ENCODE peak calls at places on chromosomes 13 and 19, in ten cellular contexts. P, J, A, U, K, W, T, X, I and C are unnamed samples.
A peak's percentile ranks its signal among the peaks of the same experiment; 100 is the strongest.

GRCh38 chr13:20814224-20814910 is 40.6 kb upstream of the EEF1AKMT1 start:
- DNase-seq in P (peak; percentile 41), J (peak; percentile 96), A (peak; percentile 92), U (peak; percentile 46), K (no peak), W (no peak), T (peak; percentile 60), X (peak; percentile 40), I (peak; percentile 82), C (peak; percentile 65)

GRCh38 chr19:18906605-18907519 is 10.9 kb upstream of the CERS1 start:
- DNase-seq in P (no peak), J (no peak), A (no peak), U (no peak), K (no peak), W (no peak), T (peak; percentile 2), X (no peak), I (no peak), C (no peak)

GRCh38 chr13:107216046-107216715 is 648.2 kb upstream of the ARGLU1 start:
- DNase-seq in P (peak; percentile 6), J (no peak), A (no peak), U (no peak), K (peak; percentile 17), W (peak; percentile 17), T (no peak), X (peak; percentile 36), I (no peak), C (no peak)

GRCh38 chr19:41535029-41535622 is 40.8 kb upstream of the CEACAM21 start:
- DNase-seq in P (peak; percentile 5), J (no peak), A (no peak), U (no peak), K (no peak), W (no peak), T (no peak), X (no peak), I (no peak), C (no peak)

GRCh38 chr13:80379245-80379644 is 38.3 kb upstream of the SPRY2 start:
- DNase-seq in P (peak; percentile 63), J (peak; percentile 43), A (peak; percentile 48), U (peak; percentile 49), K (no peak), W (no peak), T (peak; percentile 14), X (no peak), I (peak; percentile 85), C (no peak)

GRCh38 chr19:33133438-33134031 is 1.6 kb downstream of the WDR88 start:
- DNase-seq in P (no peak), J (no peak), A (no peak), U (peak; percentile 51), K (peak; percentile 51), W (peak; percentile 40), T (no peak), X (peak; percentile 55), I (no peak), C (no peak)

GRCh38 chr19:47786566-47786965 is 8.1 kb downstream of the SELENOW start:
- DNase-seq in P (no peak), J (no peak), A (no peak), U (no peak), K (peak; percentile 49), W (no peak), T (no peak), X (no peak), I (no peak), C (no peak)

GRCh38 chr13:106083620-106084350 is 451.7 kb downstream of the EFNB2 start:
- DNase-seq in P (peak; percentile 71), J (peak; percentile 54), A (peak; percentile 31), U (peak; percentile 19), K (peak; percentile 79), W (peak; percentile 63), T (peak; percentile 49), X (peak; percentile 70), I (peak; percentile 72), C (peak; percentile 25)

GRCh38 chr19:16161848-16162247 is 11.5 kb downstream of the CIB3 start:
- DNase-seq in P (peak; percentile 96), J (peak; percentile 85), A (peak; percentile 69), U (peak; percentile 65), K (no peak), W (no peak), T (no peak), X (no peak), I (peak; percentile 93), C (peak; percentile 56)

GRCh38 chr13:102231486-102231885 is 170.4 kb downstream of the FGF14 start:
- DNase-seq in P (no peak), J (no peak), A (no peak), U (no peak), K (no peak), W (no peak), T (no peak), X (no peak), I (no peak), C (no peak)

GRCh38 chr13:27172495-27172842 is 858 bp upstream of the USP12 start:
- DNase-seq in P (no peak), J (peak; percentile 63), A (no peak), U (peak; percentile 18), K (no peak), W (no peak), T (no peak), X (no peak), I (peak; percentile 43), C (no peak)

GRCh38 chr19:34393629-34394028 is 10.6 kb upstream of the PDCD2L start:
- DNase-seq in P (no peak), J (no peak), A (no peak), U (no peak), K (no peak), W (no peak), T (no peak), X (no peak), I (no peak), C (no peak)

GRCh38 chr13:44132710-44133109 is 240.9 kb upstream of the SERP2 start:
- DNase-seq in P (peak; percentile 64), J (peak; percentile 71), A (peak; percentile 71), U (no peak), K (no peak), W (no peak), T (no peak), X (no peak), I (peak; percentile 53), C (peak; percentile 36)

GRCh38 chr13:96967248-96967745 is 27.0 kb downstream of the OXGR1 start:
- DNase-seq in P (no peak), J (no peak), A (no peak), U (peak; percentile 8), K (peak; percentile 72), W (peak; percentile 11), T (no peak), X (peak; percentile 40), I (peak; percentile 26), C (no peak)

GRCh38 chr13:80334582-80335260 is 6.2 kb downstream of the SPRY2 start:
- DNase-seq in P (peak; percentile 60), J (peak; percentile 43), A (peak; percentile 25), U (no peak), K (no peak), W (no peak), T (no peak), X (no peak), I (peak; percentile 39), C (no peak)

DNA sequence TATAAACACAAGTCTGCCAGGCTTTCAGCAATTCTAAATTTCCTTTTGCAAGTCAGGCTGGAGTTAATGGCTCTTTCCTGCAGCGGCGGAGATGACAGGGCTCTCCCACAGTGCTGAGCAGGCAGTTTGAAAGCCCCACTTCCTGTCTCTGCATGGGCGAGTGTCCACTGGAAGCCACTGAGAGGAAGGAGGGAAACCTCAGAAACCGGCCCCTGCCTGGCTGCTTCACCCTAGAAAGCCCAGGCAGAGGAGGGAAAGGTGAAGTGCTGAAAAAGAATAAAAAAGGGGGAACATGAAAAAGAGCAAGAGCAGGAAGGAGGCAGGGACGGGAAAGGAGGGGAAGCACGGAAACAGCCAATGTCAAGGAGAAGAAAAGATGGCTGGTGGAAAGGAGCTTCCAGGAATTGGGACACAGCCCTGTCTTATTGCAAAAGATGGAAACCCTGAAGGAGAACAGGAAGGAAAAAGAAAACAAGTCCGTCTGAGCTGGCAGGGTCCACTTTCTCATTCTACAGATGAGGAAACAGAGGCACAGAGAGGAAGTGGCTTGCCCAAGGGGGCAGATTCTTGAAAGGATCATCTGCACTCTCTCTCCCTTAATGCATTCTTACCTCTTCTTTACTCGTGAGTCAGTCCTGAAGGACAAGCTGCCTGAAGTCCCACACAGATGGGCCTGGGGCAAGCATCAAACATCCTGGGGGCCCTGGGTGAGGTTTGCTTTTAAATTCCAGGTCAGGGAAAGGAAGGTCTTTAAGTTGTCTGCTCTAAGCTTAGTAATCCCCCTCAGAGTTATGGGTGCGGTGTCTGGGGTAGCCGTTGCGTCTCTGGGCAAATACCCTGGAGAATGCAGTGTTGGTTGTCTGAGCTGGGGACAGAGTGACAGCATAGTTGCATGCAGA is 38.8 kb upstream of the ALOX5AP start:
- DNase-seq in P (no peak), J (peak; percentile 36), A (no peak), U (no peak), K (peak; percentile 25), W (no peak), T (no peak), X (peak; percentile 44), I (no peak), C (no peak)
- H3K4me2 ChIP-seq in P (no peak overlapping the region), J (no peak overlapping the region), A (peak overlapping the region; percentile 78), U (no peak overlapping the region), K (no peak overlapping the region), W (no peak overlapping the region), T (no peak overlapping the region), X (no peak overlapping the region), I (no peak overlapping the region), C (no peak overlapping the region)

GRCh38 chr19:858868-859843 is at the start of gene CFD:
- DNase-seq in P (no peak), J (no peak), A (no peak), U (no peak), K (no peak), W (no peak), T (no peak), X (no peak), I (no peak), C (peak; percentile 83)
- H3K4me3 ChIP-seq in P (no peak within 1 kb of the TSS), J (peak within 1 kb of the TSS; percentile 59), A (peak within 1 kb of the TSS; percentile 10), U (peak within 1 kb of the TSS; percentile 80), K (peak within 1 kb of the TSS; percentile 52), W (peak within 1 kb of the TSS; percentile 42), T (peak within 1 kb of the TSS; percentile 14), X (no peak within 1 kb of the TSS), I (peak within 1 kb of the TSS; percentile 69), C (peak within 1 kb of the TSS; percentile 28)

GRCh38 chr13:46617382-46617781 is 64.4 kb downstream of the LRCH1 start:
- DNase-seq in P (no peak), J (peak; percentile 15), A (no peak), U (no peak), K (no peak), W (no peak), T (no peak), X (no peak), I (no peak), C (no peak)
- H3K4me2 ChIP-seq in P (no peak overlapping the region), J (peak overlapping the region; percentile 53), A (no peak overlapping the region), U (peak overlapping the region; percentile 35), K (no peak overlapping the region), W (no peak overlapping the region), T (peak overlapping the region; percentile 39), X (no peak overlapping the region), I (no peak overlapping the region), C (no peak overlapping the region)

DNA sequence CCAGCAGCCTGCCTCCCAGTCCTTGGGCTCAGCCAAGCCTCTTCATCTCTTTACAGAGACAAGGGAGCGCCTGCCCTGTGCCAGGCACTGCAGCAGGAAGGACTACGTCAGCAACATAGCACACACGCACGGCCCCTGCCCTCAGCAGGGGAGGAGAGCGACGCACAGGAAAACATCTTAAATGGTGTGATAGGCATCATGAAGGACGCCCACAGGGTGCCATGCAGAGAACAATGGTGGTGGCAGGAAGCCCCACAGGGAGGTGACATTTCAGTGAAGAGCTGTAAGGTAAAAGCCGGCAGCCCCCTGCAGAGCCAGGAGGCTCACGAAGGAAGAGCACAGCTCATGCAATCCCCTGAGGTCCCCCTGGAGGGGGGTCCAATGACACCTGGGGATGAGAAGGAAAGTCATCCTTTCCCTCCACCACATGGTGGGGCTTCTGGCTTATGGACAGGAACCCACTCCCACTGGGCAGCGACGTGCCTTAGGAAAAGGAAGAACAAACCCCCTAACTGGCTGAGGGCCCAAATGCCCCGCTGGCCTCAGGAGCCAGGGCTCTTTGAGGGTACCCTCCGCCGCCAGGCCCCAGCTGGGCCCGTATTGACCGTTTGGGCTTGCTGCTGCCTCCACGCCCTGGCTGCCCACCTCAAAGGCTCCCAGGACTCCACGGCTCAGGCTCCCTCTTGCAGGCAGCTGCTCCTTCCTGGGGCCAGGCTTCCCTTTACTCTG is 37.3 kb upstream of the C13orf42 start:
- DNase-seq in P (no peak), J (no peak), A (no peak), U (no peak), K (peak; percentile 78), W (peak; percentile 52), T (no peak), X (peak; percentile 98), I (no peak), C (no peak)
- H3K4me3 ChIP-seq in P (no peak overlapping the region), J (no peak overlapping the region), A (no peak overlapping the region), U (no peak overlapping the region), K (peak overlapping the region; percentile 21), W (no peak overlapping the region), T (no peak overlapping the region), X (no peak overlapping the region), I (no peak overlapping the region), C (no peak overlapping the region)